ENCODE peak calls at places on chromosomes 11 and 22, in seven cellular contexts. N is HFF-Myc, P is thoracic aorta, F is osteoblast, H is lung, Y is neural crest cell, L is OCI-LY7. X is an unnamed sample.

GRCh38 chr11:95585752-95586077 is 203.9 kb downstream of the FAM76B start:
- DNase-seq in N (no peak), P (no peak), F (no peak), H (no peak), Y (no peak), L (no peak), X (no peak)

GRCh38 chr22:45308624-45309421 is 911 bp upstream of the FAM118A start:
- DNase-seq in N (no peak), P (no peak), F (peak; percentile 81), H (no peak), Y (no peak), L (peak; percentile 21), X (no peak)

GRCh38 chr11:96466607-96467006 is 76.8 kb downstream of the JRKL start:
- DNase-seq in N (no peak), P (no peak), F (no peak), H (no peak), Y (no peak), L (no peak), X (no peak)

GRCh38 chr22:46671824-46672432 is 51.7 kb downstream of the GRAMD4 start:
- DNase-seq in N (no peak), P (no peak), F (no peak), H (no peak), Y (no peak), L (peak; percentile 68), X (peak; percentile 48)

GRCh38 chr22:40862537-40862936 is 624 bp upstream of the DNAJB7 start:
- DNase-seq in N (no peak), P (no peak), F (no peak), H (no peak), Y (no peak), L (no peak), X (no peak)

GRCh38 chr22:23501708-23502107 is 78.4 kb downstream of the IGLL1 start:
- DNase-seq in N (no peak), P (no peak), F (peak; percentile 34), H (no peak), Y (no peak), L (no peak), X (no peak)

GRCh38 chr11:33391188-33391892 is 134.2 kb downstream of the HIPK3 start:
- DNase-seq in N (no peak), P (no peak), F (no peak), H (no peak), Y (no peak), L (no peak), X (no peak)

GRCh38 chr11:79304599-79305212 is 136.1 kb downstream of the TENM4 start:
- DNase-seq in N (no peak), P (no peak), F (no peak), H (no peak), Y (no peak), L (peak; percentile 5), X (no peak)

GRCh38 chr11:79536155-79536917 is 95.5 kb upstream of the TENM4 start:
- DNase-seq in N (no peak), P (no peak), F (peak; percentile 13), H (no peak), Y (no peak), L (no peak), X (no peak)

GRCh38 chr22:36846949-36847348 is 13.9 kb upstream of the NCF4 start:
- DNase-seq in N (no peak), P (no peak), F (no peak), H (no peak), Y (no peak), L (no peak), X (no peak)

GRCh38 chr11:415640-416041 is 842 bp upstream of the SIGIRR start:
- DNase-seq in N (no peak), P (no peak), F (no peak), H (no peak), Y (no peak), L (no peak), X (no peak)

GRCh38 chr11:96114178-96115070 is 190.5 kb upstream of the MTMR2 start:
- DNase-seq in N (no peak), P (no peak), F (no peak), H (no peak), Y (no peak), L (no peak), X (no peak)

GRCh38 chr11:42344204-42344792 is 884.8 kb upstream of the LRRC4C start:
- DNase-seq in N (no peak), P (no peak), F (no peak), H (no peak), Y (no peak), L (no peak), X (no peak)

GRCh38 chr11:112318193-112318592 is 57.5 kb upstream of the PLET1 start:
- DNase-seq in N (peak; percentile 61), P (no peak), F (peak; percentile 66), H (no peak), Y (no peak), L (no peak), X (no peak)

GRCh38 chr22:48644108-48644507 is 1183.6 kb downstream of the BRD1 start:
- DNase-seq in N (no peak), P (no peak), F (no peak), H (no peak), Y (no peak), L (no peak), X (no peak)

GRCh38 chr11:27373856-27374602 is 11.0 kb upstream of the CCDC34 start:
- DNase-seq in N (no peak), P (no peak), F (no peak), H (no peak), Y (no peak), L (no peak), X (no peak)

GRCh38 chr11:110935018-110935640 is 222.9 kb upstream of the ARHGAP20 start:
- DNase-seq in N (no peak), P (no peak), F (no peak), H (no peak), Y (no peak), L (no peak), X (no peak)

GRCh38 chr11:70788247-70789022 is 390.1 kb downstream of the CTTN start:
- DNase-seq in N (peak; percentile 33), P (no peak), F (peak; percentile 98), H (no peak), Y (no peak), L (no peak), X (no peak)

GRCh38 chr11:60396790-60397189 is 531 bp downstream of the MS4A14 start:
- DNase-seq in N (no peak), P (no peak), F (no peak), H (no peak), Y (no peak), L (peak; percentile 53), X (peak; percentile 59)

GRCh38 chr11:112958670-112959069 is 2.5 kb upstream of the NCAM1 start:
- DNase-seq in N (no peak), P (no peak), F (peak; percentile 19), H (no peak), Y (no peak), L (no peak), X (no peak)

GRCh38 chr22:44029069-44029468 is 5.0 kb downstream of the PARVB start:
- DNase-seq in N (no peak), P (no peak), F (no peak), H (no peak), Y (no peak), L (no peak), X (no peak)

GRCh38 chr11:91248199-91248807 is 976.3 kb upstream of the FAT3 start:
- DNase-seq in N (no peak), P (no peak), F (no peak), H (no peak), Y (peak; percentile 43), L (peak; percentile 45), X (no peak)

DNA sequence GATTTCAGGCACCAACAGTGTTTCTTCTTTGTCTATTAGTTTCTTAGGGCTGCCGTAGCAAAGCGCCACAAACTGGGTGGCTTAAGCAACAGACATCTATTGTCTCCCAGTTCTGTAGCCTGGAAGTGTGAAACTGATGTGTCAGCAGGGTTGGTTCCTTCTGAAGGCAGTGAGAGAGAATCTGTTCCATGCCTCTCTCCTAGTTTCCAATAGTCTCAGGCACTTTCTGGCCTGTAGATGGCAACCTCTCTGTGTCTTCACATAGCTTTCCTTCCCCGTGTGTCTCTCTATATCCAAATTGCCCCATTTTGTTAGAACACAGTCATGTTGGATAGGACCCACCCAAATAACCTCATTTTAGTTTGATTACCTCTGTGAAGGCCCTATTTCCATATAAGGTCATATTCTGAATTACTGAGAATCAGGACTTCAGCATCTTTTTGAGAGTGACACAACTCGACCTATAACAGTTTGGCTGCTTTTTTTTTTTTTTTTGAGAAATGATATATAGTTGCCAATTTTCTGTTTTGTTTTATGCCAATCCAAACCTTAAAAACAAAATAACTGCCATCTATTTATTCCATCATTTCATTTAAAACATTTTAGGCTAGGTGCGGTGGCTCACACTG is 108.2 kb downstream of the SLC36A4 start:
- DNase-seq in N (peak; percentile 10), P (no peak), F (no peak), H (no peak), Y (no peak), L (peak; percentile 15), X (no peak)
- TF ChIP-seq CTCF in N (peak; percentile 54), P (no peak), F (peak; percentile 77), H (no peak), Y (peak; percentile 58), L (peak; percentile 69), X (peak; percentile 59)

DNA sequence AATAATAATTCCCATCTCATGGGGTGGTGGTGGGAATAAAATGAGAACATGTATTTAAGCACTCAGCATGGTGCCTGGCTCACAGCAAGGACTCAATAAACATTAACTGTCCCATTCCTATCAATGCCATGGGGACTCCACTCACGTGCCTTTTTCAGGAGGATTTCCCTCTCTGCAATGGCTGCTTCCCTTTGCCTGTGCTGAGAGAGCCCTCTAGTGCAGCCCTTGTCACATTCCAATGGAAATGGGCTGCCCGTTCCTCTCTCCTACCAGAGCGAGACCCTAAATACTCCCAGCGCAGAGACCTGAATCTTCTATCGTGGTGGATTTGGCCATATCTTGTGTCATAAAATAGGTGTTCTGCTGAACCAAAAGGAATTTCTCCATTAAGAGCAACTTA is 621.5 kb upstream of the B3GAT1 start:
- DNase-seq in N (no peak), P (no peak), F (peak; percentile 82), H (no peak), Y (peak; percentile 29), L (no peak), X (no peak)
- TF ChIP-seq CTCF in N (no peak), P (no peak), F (peak; percentile 26), H (no peak), Y (peak; percentile 62), L (no peak), X (no peak)

DNA sequence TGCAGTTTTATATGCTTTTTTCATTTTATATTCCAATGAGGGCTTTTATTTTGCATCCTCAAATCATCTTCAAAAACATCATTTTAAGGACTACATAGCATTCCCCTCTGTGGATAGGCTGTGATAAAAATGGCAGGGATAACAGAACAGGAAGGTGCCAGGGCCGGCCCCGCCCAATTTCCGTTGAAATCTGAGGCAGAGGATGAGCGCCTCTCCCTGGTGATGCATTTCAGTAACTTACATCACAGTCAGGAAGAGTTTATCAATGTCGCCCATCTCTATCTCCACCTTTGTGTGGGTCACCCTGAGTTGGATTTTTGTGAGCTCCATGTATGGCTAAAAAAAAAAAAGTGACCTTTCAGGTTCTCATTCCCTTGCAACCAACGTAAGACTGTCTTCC is 201.6 kb downstream of the DSCAML1 start:
- DNase-seq in N (no peak), P (no peak), F (no peak), H (no peak), Y (no peak), L (peak; percentile 2), X (no peak)
- TF ChIP-seq CTCF in N (no peak), P (no peak), F (no peak), H (no peak), Y (no peak), L (peak; percentile 43), X (no peak)

DNA sequence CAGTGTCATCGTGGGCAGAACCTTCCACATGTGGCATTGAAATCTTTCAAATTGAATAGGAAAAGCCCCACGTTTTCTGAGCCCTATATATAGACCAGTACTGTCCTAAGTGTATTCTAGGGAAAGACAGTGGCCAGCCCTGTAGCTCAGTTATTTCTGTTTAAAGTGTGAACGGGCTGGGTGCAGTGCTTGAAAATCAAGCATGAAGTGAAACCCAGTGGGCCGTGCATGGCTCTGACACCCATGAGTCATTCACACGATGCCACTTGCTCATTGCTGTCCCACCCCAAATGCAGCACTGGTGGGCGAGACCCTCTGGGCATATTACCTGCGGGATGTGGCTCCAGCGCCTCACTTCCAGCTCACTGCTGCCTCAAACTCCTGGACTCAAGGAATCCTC is 29.8 kb upstream of the CCDC188 start:
- DNase-seq in N (no peak), P (no peak), F (no peak), H (no peak), Y (no peak), L (no peak), X (no peak)
- TF ChIP-seq CTCF in N (no peak), P (no peak), F (peak; percentile 4), H (no peak), Y (no peak), L (no peak), X (no peak)

X was measured in GM06990.